ENCODE peak calls at places on chromosomes 6 and 20, in five cellular contexts. One of them, this sample, is unnamed.

GRCh38 chr20:13022401-13023170 is 13.8 kb downstream of the SPTLC3 start:
- DNase-seq in brain microvascular endothelial cell: peak; percentile 73
- DNase-seq in cardiac muscle cell: peak; percentile 52
- DNase-seq in A549: no peak
- DNase-seq in cardiac fibroblast: peak; percentile 72
- DNase-seq in this sample: peak; percentile 81

GRCh38 chr6:95185874-95186273 is 391.5 kb upstream of the MANEA start:
- DNase-seq in cardiac muscle cell: no peak
- DNase-seq in cardiac fibroblast: no peak
- DNase-seq in A549: no peak
- DNase-seq in brain microvascular endothelial cell: no peak
- DNase-seq in this sample: no peak

GRCh38 chr6:147941143-147941542 is 401.5 kb upstream of the SASH1 start:
- DNase-seq in brain microvascular endothelial cell: no peak
- DNase-seq in A549: no peak
- DNase-seq in cardiac muscle cell: peak; percentile 16
- DNase-seq in cardiac fibroblast: no peak
- DNase-seq in this sample: peak; percentile 6

GRCh38 chr6:15747354-15747883 is 84.6 kb upstream of the DTNBP1 start:
- DNase-seq in brain microvascular endothelial cell: no peak
- DNase-seq in cardiac muscle cell: no peak
- DNase-seq in A549: no peak
- DNase-seq in cardiac fibroblast: no peak
- DNase-seq in this sample: no peak

GRCh38 chr20:6017467-6017866 is 36.4 kb downstream of the LRRN4 start:
- DNase-seq in cardiac fibroblast: no peak
- DNase-seq in brain microvascular endothelial cell: no peak
- DNase-seq in A549: no peak
- DNase-seq in cardiac muscle cell: no peak
- DNase-seq in this sample: no peak

GRCh38 chr6:43097098-43097489 is 21.0 kb downstream of the PTK7 start:
- DNase-seq in brain microvascular endothelial cell: no peak
- DNase-seq in A549: no peak
- DNase-seq in cardiac muscle cell: no peak
- DNase-seq in cardiac fibroblast: no peak
- DNase-seq in this sample: no peak

GRCh38 chr20:62621251-62622110 is 20.8 kb upstream of the SLCO4A1 start:
- DNase-seq in cardiac muscle cell: no peak
- DNase-seq in cardiac fibroblast: no peak
- DNase-seq in A549: no peak
- DNase-seq in brain microvascular endothelial cell: no peak
- DNase-seq in this sample: no peak

GRCh38 chr6:99350573-99350972 is 1.1 kb upstream of the FAXC start:
- DNase-seq in cardiac muscle cell: no peak
- DNase-seq in A549: peak; percentile 6
- DNase-seq in brain microvascular endothelial cell: no peak
- DNase-seq in cardiac fibroblast: no peak
- DNase-seq in this sample: no peak

GRCh38 chr6:133467231-133467981 is 226.2 kb downstream of the EYA4 start:
- DNase-seq in cardiac fibroblast: peak; percentile 11
- DNase-seq in A549: no peak
- DNase-seq in cardiac muscle cell: peak; percentile 13
- DNase-seq in brain microvascular endothelial cell: peak; percentile 22
- DNase-seq in this sample: peak; percentile 25

GRCh38 chr6:121430514-121431460 is 4.7 kb upstream of the GJA1 start:
- DNase-seq in A549: peak; percentile 59
- DNase-seq in cardiac muscle cell: peak; percentile 73
- DNase-seq in brain microvascular endothelial cell: no peak
- DNase-seq in cardiac fibroblast: peak; percentile 79
- DNase-seq in this sample: peak; percentile 68

GRCh38 chr6:52697903-52698302 is 27.0 kb downstream of the TMEM14A start:
- DNase-seq in cardiac muscle cell: peak; percentile 29
- DNase-seq in cardiac fibroblast: peak; percentile 19
- DNase-seq in brain microvascular endothelial cell: no peak
- DNase-seq in A549: peak; percentile 5
- DNase-seq in this sample: no peak

GRCh38 chr6:138253731-138254130 is 35.4 kb upstream of the PBOV1 start:
- DNase-seq in cardiac muscle cell: no peak
- DNase-seq in cardiac fibroblast: no peak
- DNase-seq in brain microvascular endothelial cell: no peak
- DNase-seq in A549: no peak
- DNase-seq in this sample: no peak

GRCh38 chr6:170288091-170288631 is 2.7 kb downstream of the DLL1 start:
- DNase-seq in brain microvascular endothelial cell: no peak
- DNase-seq in A549: no peak
- DNase-seq in cardiac fibroblast: no peak
- DNase-seq in cardiac muscle cell: no peak
- DNase-seq in this sample: no peak

GRCh38 chr20:56688106-56688505 is 59.0 kb downstream of the TFAP2C start:
- DNase-seq in brain microvascular endothelial cell: no peak
- DNase-seq in cardiac muscle cell: no peak
- DNase-seq in A549: no peak
- DNase-seq in cardiac fibroblast: no peak
- DNase-seq in this sample: no peak

GRCh38 chr6:87558446-87558845 is 31.3 kb downstream of the RARS2 start:
- DNase-seq in brain microvascular endothelial cell: no peak
- DNase-seq in cardiac muscle cell: no peak
- DNase-seq in cardiac fibroblast: no peak
- DNase-seq in A549: no peak
- DNase-seq in this sample: no peak

GRCh38 chr6:165662671-165663282 is at the start of gene PDE10A:
- DNase-seq in brain microvascular endothelial cell: peak; percentile 44
- DNase-seq in cardiac fibroblast: peak; percentile 73
- DNase-seq in cardiac muscle cell: peak; percentile 91
- DNase-seq in A549: peak; percentile 67
- DNase-seq in this sample: peak; percentile 35

GRCh38 chr6:149484733-149485700 is at the start of gene ZC3H12D:
- DNase-seq in cardiac muscle cell: peak; percentile 28
- DNase-seq in A549: peak; percentile 53
- DNase-seq in brain microvascular endothelial cell: peak; percentile 5
- DNase-seq in cardiac fibroblast: peak; percentile 17
- DNase-seq in this sample: peak; percentile 81
- TF ChIP-seq CTCF in cardiac muscle cell: peak; percentile 7
- TF ChIP-seq CTCF in A549: no peak
- TF ChIP-seq CTCF in brain microvascular endothelial cell: peak; percentile 34
- TF ChIP-seq CTCF in cardiac fibroblast: peak; percentile 13
- TF ChIP-seq CTCF in this sample: no peak

DNA sequence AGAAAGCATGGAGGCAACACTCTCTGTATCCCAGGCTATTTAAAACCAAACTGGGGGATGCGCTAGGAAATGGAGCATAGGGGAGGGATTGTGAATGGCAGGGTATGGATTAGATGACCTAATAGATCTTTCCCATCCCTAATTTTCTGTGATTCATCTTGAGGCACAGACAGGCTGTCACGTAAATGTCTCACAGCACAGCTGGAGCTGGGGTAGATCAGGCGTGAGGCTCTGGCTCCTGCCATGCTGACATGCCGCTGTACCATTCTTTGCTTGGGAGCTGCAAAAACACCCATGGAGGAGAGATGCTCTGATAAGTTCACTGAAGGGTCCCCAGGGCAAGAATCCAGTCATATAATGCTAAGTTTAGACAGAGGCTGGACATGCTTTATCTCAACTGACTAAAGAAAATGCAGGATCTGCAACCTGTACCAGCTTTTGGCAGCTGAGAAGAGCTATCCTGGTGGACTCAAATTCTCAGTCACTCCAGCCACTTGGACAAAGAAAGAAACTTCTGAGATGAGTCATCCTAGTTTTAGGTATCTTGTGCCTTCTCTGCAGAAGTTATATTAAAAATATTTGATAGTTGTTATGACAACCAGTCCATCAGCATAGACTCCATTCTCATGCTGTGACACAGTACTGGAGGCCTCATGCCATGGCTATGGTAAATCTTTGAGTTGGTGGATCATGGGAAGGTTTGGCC is 185.1 kb upstream of the RAB32 start:
- DNase-seq in cardiac fibroblast: peak; percentile 74
- DNase-seq in brain microvascular endothelial cell: peak; percentile 85
- DNase-seq in A549: peak; percentile 37
- DNase-seq in cardiac muscle cell: peak; percentile 50
- DNase-seq in this sample: peak; percentile 67
- H3K4me3 ChIP-seq in cardiac fibroblast: no peak overlapping the region
- H3K4me3 ChIP-seq in brain microvascular endothelial cell: peak overlapping the region; percentile 26
- H3K4me3 ChIP-seq in A549: peak overlapping the region; percentile 28
- H3K4me3 ChIP-seq in cardiac muscle cell: no peak overlapping the region
- H3K4me3 ChIP-seq in this sample: peak overlapping the region; percentile 6

GRCh38 chr6:152207915-152208714 is 400.6 kb downstream of the ESR1 start:
- DNase-seq in brain microvascular endothelial cell: no peak
- DNase-seq in cardiac muscle cell: no peak
- DNase-seq in A549: no peak
- DNase-seq in cardiac fibroblast: no peak
- DNase-seq in this sample: no peak

GRCh38 chr6:152209211-152209610 is 401.7 kb downstream of the ESR1 start:
- DNase-seq in brain microvascular endothelial cell: no peak
- DNase-seq in cardiac fibroblast: no peak
- DNase-seq in A549: no peak
- DNase-seq in cardiac muscle cell: no peak
- DNase-seq in this sample: no peak

GRCh38 chr6:152201134-152201533 is 393.7 kb downstream of the ESR1 start:
- DNase-seq in cardiac fibroblast: no peak
- DNase-seq in A549: no peak
- DNase-seq in brain microvascular endothelial cell: no peak
- DNase-seq in cardiac muscle cell: no peak
- DNase-seq in this sample: no peak

GRCh38 chr6:152204584-152204983 is 397.1 kb downstream of the ESR1 start:
- DNase-seq in cardiac fibroblast: peak; percentile 14
- DNase-seq in A549: no peak
- DNase-seq in brain microvascular endothelial cell: no peak
- DNase-seq in cardiac muscle cell: no peak
- DNase-seq in this sample: no peak

GRCh38 chr6:152206072-152206818 is 398.8 kb downstream of the ESR1 start:
- DNase-seq in brain microvascular endothelial cell: no peak
- DNase-seq in A549: peak; percentile 28
- DNase-seq in cardiac fibroblast: peak; percentile 52
- DNase-seq in cardiac muscle cell: peak; percentile 25
- DNase-seq in this sample: no peak
- TF ChIP-seq CTCF in brain microvascular endothelial cell: peak; percentile 76
- TF ChIP-seq CTCF in A549: peak; percentile 35
- TF ChIP-seq CTCF in cardiac fibroblast: peak; percentile 61
- TF ChIP-seq CTCF in cardiac muscle cell: peak; percentile 40
- TF ChIP-seq CTCF in this sample: peak; percentile 43

DNA sequence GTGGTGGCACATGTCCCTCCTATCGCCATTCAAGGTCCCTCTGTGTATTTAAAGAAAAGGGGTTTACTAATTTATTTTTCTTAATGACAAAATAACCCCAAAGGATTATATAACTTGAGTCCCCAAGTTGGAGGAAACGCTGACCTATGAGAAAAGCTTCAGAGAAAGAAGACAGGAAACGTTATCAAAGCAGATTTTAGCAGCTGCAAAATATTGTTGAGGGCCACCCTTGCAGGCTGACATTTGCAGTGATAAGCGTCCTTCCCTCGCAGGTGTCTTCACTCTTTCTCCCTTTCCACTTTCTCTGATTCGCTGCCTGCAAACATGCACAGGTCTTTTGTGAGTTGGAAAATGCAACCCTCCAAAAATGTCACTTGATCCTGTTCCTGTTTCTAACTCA is 103.2 kb upstream of the RIPOR2 start:
- DNase-seq in A549: no peak
- DNase-seq in cardiac fibroblast: no peak
- DNase-seq in cardiac muscle cell: no peak
- DNase-seq in brain microvascular endothelial cell: no peak
- DNase-seq in this sample: no peak
- H3K4me3 ChIP-seq in A549: no peak overlapping the region
- H3K4me3 ChIP-seq in cardiac fibroblast: no peak overlapping the region
- H3K4me3 ChIP-seq in cardiac muscle cell: no peak overlapping the region
- H3K4me3 ChIP-seq in brain microvascular endothelial cell: no peak overlapping the region
- H3K4me3 ChIP-seq in this sample: no peak overlapping the region

GRCh38 chr20:49404461-49404860 is 78.0 kb downstream of the KCNB1 start:
- DNase-seq in A549: no peak
- DNase-seq in cardiac muscle cell: no peak
- DNase-seq in brain microvascular endothelial cell: no peak
- DNase-seq in cardiac fibroblast: no peak
- DNase-seq in this sample: no peak
- TF ChIP-seq CTCF in A549: no peak
- TF ChIP-seq CTCF in cardiac muscle cell: no peak
- TF ChIP-seq CTCF in brain microvascular endothelial cell: no peak
- TF ChIP-seq CTCF in cardiac fibroblast: no peak
- TF ChIP-seq CTCF in this sample: no peak

GRCh38 chr6:31586596-31586995 is 519 bp downstream of the LST1 start:
- DNase-seq in A549: no peak
- DNase-seq in brain microvascular endothelial cell: no peak
- DNase-seq in cardiac fibroblast: no peak
- DNase-seq in cardiac muscle cell: no peak
- DNase-seq in this sample: no peak
- H3K4me3 ChIP-seq in A549: no peak overlapping the region
- H3K4me3 ChIP-seq in brain microvascular endothelial cell: no peak overlapping the region
- H3K4me3 ChIP-seq in cardiac fibroblast: no peak overlapping the region
- H3K4me3 ChIP-seq in cardiac muscle cell: no peak overlapping the region
- H3K4me3 ChIP-seq in this sample: no peak overlapping the region

DNA sequence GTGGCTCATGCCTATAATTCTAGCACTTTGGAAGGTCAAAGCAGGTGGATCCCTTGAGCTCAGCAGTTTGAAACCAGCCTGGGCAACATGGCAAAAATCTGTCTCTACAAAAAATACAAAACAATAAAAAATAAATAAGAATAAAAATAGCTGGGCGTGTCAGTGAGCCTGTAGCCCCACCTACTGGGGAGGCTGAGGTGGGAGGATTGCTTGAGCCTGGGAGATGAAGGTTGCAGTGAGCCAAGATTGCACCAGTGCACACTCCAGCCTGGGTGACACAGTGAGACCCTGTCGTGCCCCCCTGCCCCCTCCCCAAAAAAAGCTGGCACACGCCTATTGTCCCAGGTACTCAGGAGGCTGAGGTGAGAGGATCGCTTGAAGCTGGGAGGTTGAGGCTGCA is 35.1 kb upstream of the SRPK1 start:
- DNase-seq in cardiac muscle cell: no peak
- DNase-seq in brain microvascular endothelial cell: no peak
- DNase-seq in cardiac fibroblast: no peak
- DNase-seq in A549: no peak
- DNase-seq in this sample: no peak
- TF ChIP-seq CTCF in cardiac muscle cell: peak; percentile 12
- TF ChIP-seq CTCF in brain microvascular endothelial cell: peak; percentile 60
- TF ChIP-seq CTCF in cardiac fibroblast: peak; percentile 29
- TF ChIP-seq CTCF in A549: peak; percentile 26
- TF ChIP-seq CTCF in this sample: peak; percentile 43

GRCh38 chr6:37695857-37696219 is 1.8 kb downstream of the MDGA1 start:
- DNase-seq in cardiac muscle cell: peak; percentile 9
- DNase-seq in brain microvascular endothelial cell: no peak
- DNase-seq in cardiac fibroblast: no peak
- DNase-seq in A549: no peak
- DNase-seq in this sample: no peak
- H3K4me3 ChIP-seq in cardiac muscle cell: no peak overlapping the region
- H3K4me3 ChIP-seq in brain microvascular endothelial cell: peak overlapping the region; percentile 66
- H3K4me3 ChIP-seq in cardiac fibroblast: peak overlapping the region; percentile 5
- H3K4me3 ChIP-seq in A549: peak overlapping the region; percentile 70
- H3K4me3 ChIP-seq in this sample: peak overlapping the region; percentile 66